ENCODE peak calls at places on chromosomes 12 and 14, in ten cellular contexts. One of them, this sample, is unnamed. For H3K36me3 and H3K4me1, the result is how much of the 10 kb centered on the place peaks cover.

GRCh38 chr14:91303091-91303923 is 58.8 kb upstream of the GPR68 start:
- DNase-seq in uterus: peak
- DNase-seq in breast epithelium: no peak
- DNase-seq in ovary: no peak
- DNase-seq in neuronal stem cell: peak
- DNase-seq in mesenchymal stem cell: no peak
- DNase-seq in body of pancreas: no peak
- DNase-seq in adipocyte: no peak
- DNase-seq in tibial nerve: no peak
- DNase-seq in right atrium auricular region: no peak
- DNase-seq in this sample: no peak

GRCh38 chr12:54292083-54292930 is 8.5 kb downstream of the NFE2 start:
- DNase-seq in uterus: no peak
- DNase-seq in breast epithelium: no peak
- DNase-seq in ovary: no peak
- DNase-seq in neuronal stem cell: no peak
- DNase-seq in mesenchymal stem cell: no peak
- DNase-seq in body of pancreas: no peak
- DNase-seq in adipocyte: no peak
- DNase-seq in tibial nerve: no peak
- DNase-seq in right atrium auricular region: no peak
- DNase-seq in this sample: no peak

GRCh38 chr14:92352158-92352985 is 29.4 kb downstream of the SLC24A4 start:
- DNase-seq in uterus: no peak
- DNase-seq in breast epithelium: no peak
- DNase-seq in ovary: no peak
- DNase-seq in neuronal stem cell: peak
- DNase-seq in mesenchymal stem cell: no peak
- DNase-seq in body of pancreas: no peak
- DNase-seq in adipocyte: no peak
- DNase-seq in tibial nerve: no peak
- DNase-seq in right atrium auricular region: no peak
- DNase-seq in this sample: no peak

GRCh38 chr14:74658535-74659130 is 46.6 kb upstream of the LTBP2 start:
- DNase-seq in uterus: no peak
- DNase-seq in breast epithelium: no peak
- DNase-seq in ovary: no peak
- DNase-seq in neuronal stem cell: no peak
- DNase-seq in mesenchymal stem cell: no peak
- DNase-seq in body of pancreas: no peak
- DNase-seq in adipocyte: peak
- DNase-seq in tibial nerve: no peak
- DNase-seq in right atrium auricular region: no peak
- DNase-seq in this sample: no peak

GRCh38 chr12:109772622-109773321 is 59.1 kb downstream of the FAM222A start:
- DNase-seq in uterus: no peak
- DNase-seq in breast epithelium: no peak
- DNase-seq in ovary: peak
- DNase-seq in neuronal stem cell: no peak
- DNase-seq in mesenchymal stem cell: no peak
- DNase-seq in body of pancreas: no peak
- DNase-seq in adipocyte: no peak
- DNase-seq in tibial nerve: no peak
- DNase-seq in right atrium auricular region: no peak
- DNase-seq in this sample: no peak

GRCh38 chr12:12608557-12608957 is 3.1 kb upstream of the CREBL2 start:
- DNase-seq in uterus: no peak
- DNase-seq in breast epithelium: no peak
- DNase-seq in ovary: no peak
- DNase-seq in neuronal stem cell: no peak
- DNase-seq in mesenchymal stem cell: no peak
- DNase-seq in body of pancreas: no peak
- DNase-seq in adipocyte: no peak
- DNase-seq in tibial nerve: no peak
- DNase-seq in right atrium auricular region: no peak
- DNase-seq in this sample: no peak

GRCh38 chr12:44223736-44224135 is 387.9 kb downstream of the TMEM117 start:
- DNase-seq in uterus: no peak
- DNase-seq in breast epithelium: no peak
- DNase-seq in ovary: no peak
- DNase-seq in neuronal stem cell: no peak
- DNase-seq in mesenchymal stem cell: no peak
- DNase-seq in body of pancreas: no peak
- DNase-seq in adipocyte: no peak
- DNase-seq in tibial nerve: no peak
- DNase-seq in right atrium auricular region: no peak
- DNase-seq in this sample: no peak

GRCh38 chr12:30822385-30823139 is 67.8 kb upstream of the CAPRIN2 start:
- DNase-seq in uterus: peak
- DNase-seq in breast epithelium: peak
- DNase-seq in ovary: peak
- DNase-seq in neuronal stem cell: peak
- DNase-seq in mesenchymal stem cell: peak
- DNase-seq in body of pancreas: peak
- DNase-seq in adipocyte: peak
- DNase-seq in tibial nerve: peak
- DNase-seq in right atrium auricular region: peak
- DNase-seq in this sample: peak

GRCh38 chr12:59672273-59672672 is 76.4 kb downstream of the SLC16A7 start:
- DNase-seq in uterus: no peak
- DNase-seq in breast epithelium: no peak
- DNase-seq in ovary: no peak
- DNase-seq in neuronal stem cell: no peak
- DNase-seq in mesenchymal stem cell: no peak
- DNase-seq in body of pancreas: no peak
- DNase-seq in adipocyte: no peak
- DNase-seq in tibial nerve: no peak
- DNase-seq in right atrium auricular region: no peak
- DNase-seq in this sample: no peak

GRCh38 chr14:32450919-32451675 is 122.0 kb downstream of the AKAP6 start:
- DNase-seq in uterus: no peak
- DNase-seq in breast epithelium: no peak
- DNase-seq in ovary: no peak
- DNase-seq in neuronal stem cell: no peak
- DNase-seq in mesenchymal stem cell: peak
- DNase-seq in body of pancreas: no peak
- DNase-seq in adipocyte: peak
- DNase-seq in tibial nerve: no peak
- DNase-seq in right atrium auricular region: no peak
- DNase-seq in this sample: no peak

GRCh38 chr12:109500406-109501185 is 23.2 kb downstream of the UBE3B start:
- DNase-seq in uterus: no peak
- DNase-seq in breast epithelium: no peak
- DNase-seq in ovary: no peak
- DNase-seq in neuronal stem cell: no peak
- DNase-seq in mesenchymal stem cell: no peak
- DNase-seq in body of pancreas: no peak
- DNase-seq in adipocyte: no peak
- DNase-seq in tibial nerve: no peak
- DNase-seq in right atrium auricular region: no peak
- DNase-seq in this sample: no peak

GRCh38 chr12:22974865-22975264 is 349.9 kb downstream of the ETNK1 start:
- DNase-seq in uterus: no peak
- DNase-seq in breast epithelium: no peak
- DNase-seq in ovary: no peak
- DNase-seq in neuronal stem cell: no peak
- DNase-seq in mesenchymal stem cell: peak
- DNase-seq in body of pancreas: no peak
- DNase-seq in adipocyte: peak
- DNase-seq in tibial nerve: no peak
- DNase-seq in right atrium auricular region: no peak
- DNase-seq in this sample: no peak

GRCh38 chr12:28507055-28507454 is 316.8 kb downstream of the CCDC91 start:
- DNase-seq in uterus: no peak
- DNase-seq in breast epithelium: no peak
- DNase-seq in ovary: no peak
- DNase-seq in neuronal stem cell: no peak
- DNase-seq in mesenchymal stem cell: no peak
- DNase-seq in body of pancreas: no peak
- DNase-seq in adipocyte: peak
- DNase-seq in tibial nerve: no peak
- DNase-seq in right atrium auricular region: no peak
- DNase-seq in this sample: peak

GRCh38 chr14:103404920-103405319 is 19.7 kb downstream of the MARK3 start:
- DNase-seq in uterus: peak
- DNase-seq in breast epithelium: no peak
- DNase-seq in ovary: peak
- DNase-seq in neuronal stem cell: no peak
- DNase-seq in mesenchymal stem cell: no peak
- DNase-seq in body of pancreas: peak
- DNase-seq in adipocyte: no peak
- DNase-seq in tibial nerve: no peak
- DNase-seq in right atrium auricular region: no peak
- DNase-seq in this sample: no peak

GRCh38 chr12:110269622-110270124 is 11.4 kb upstream of the ATP2A2 start:
- DNase-seq in uterus: peak
- DNase-seq in breast epithelium: no peak
- DNase-seq in ovary: no peak
- DNase-seq in neuronal stem cell: no peak
- DNase-seq in mesenchymal stem cell: peak
- DNase-seq in body of pancreas: no peak
- DNase-seq in adipocyte: peak
- DNase-seq in tibial nerve: no peak
- DNase-seq in right atrium auricular region: no peak
- DNase-seq in this sample: peak

GRCh38 chr12:34401659-34402227 is 379.4 kb downstream of the ALG10 start:
- DNase-seq in uterus: peak
- DNase-seq in breast epithelium: peak
- DNase-seq in ovary: no peak
- DNase-seq in neuronal stem cell: no peak
- DNase-seq in mesenchymal stem cell: no peak
- DNase-seq in body of pancreas: no peak
- DNase-seq in adipocyte: no peak
- DNase-seq in tibial nerve: no peak
- DNase-seq in right atrium auricular region: peak
- DNase-seq in this sample: no peak

GRCh38 chr12:3043406-3043805 is 33.8 kb upstream of the TSPAN9 start:
- DNase-seq in uterus: no peak
- DNase-seq in breast epithelium: no peak
- DNase-seq in ovary: no peak
- DNase-seq in neuronal stem cell: no peak
- DNase-seq in mesenchymal stem cell: no peak
- DNase-seq in body of pancreas: no peak
- DNase-seq in adipocyte: no peak
- DNase-seq in tibial nerve: no peak
- DNase-seq in right atrium auricular region: no peak
- DNase-seq in this sample: no peak

GRCh38 chr14:69077841-69078240 is 75.1 kb downstream of the DCAF5 start:
- DNase-seq in uterus: no peak
- DNase-seq in breast epithelium: no peak
- DNase-seq in ovary: no peak
- DNase-seq in neuronal stem cell: no peak
- DNase-seq in mesenchymal stem cell: peak
- DNase-seq in body of pancreas: peak
- DNase-seq in adipocyte: peak
- DNase-seq in tibial nerve: no peak
- DNase-seq in right atrium auricular region: no peak
- DNase-seq in this sample: peak
- H3K36me3 ChIP-seq in uterus: under half
- H3K36me3 ChIP-seq in breast epithelium: under half
- H3K36me3 ChIP-seq in ovary: under half
- H3K36me3 ChIP-seq in neuronal stem cell: under half
- H3K36me3 ChIP-seq in mesenchymal stem cell: under half
- H3K36me3 ChIP-seq in body of pancreas: under half
- H3K36me3 ChIP-seq in adipocyte: under half
- H3K36me3 ChIP-seq in tibial nerve: under half
- H3K36me3 ChIP-seq in right atrium auricular region: under half
- H3K36me3 ChIP-seq in this sample: under half

GRCh38 chr12:76219806-76220205 is 128.4 kb downstream of the BBS10 start:
- DNase-seq in uterus: no peak
- DNase-seq in breast epithelium: no peak
- DNase-seq in ovary: no peak
- DNase-seq in neuronal stem cell: no peak
- DNase-seq in mesenchymal stem cell: no peak
- DNase-seq in body of pancreas: no peak
- DNase-seq in adipocyte: no peak
- DNase-seq in tibial nerve: no peak
- DNase-seq in right atrium auricular region: no peak
- DNase-seq in this sample: no peak
- H3K4me1 ChIP-seq in uterus: under half
- H3K4me1 ChIP-seq in breast epithelium: under half
- H3K4me1 ChIP-seq in ovary: under half
- H3K4me1 ChIP-seq in neuronal stem cell: under half
- H3K4me1 ChIP-seq in mesenchymal stem cell: under half
- H3K4me1 ChIP-seq in body of pancreas: under half
- H3K4me1 ChIP-seq in adipocyte: under half
- H3K4me1 ChIP-seq in tibial nerve: under half
- H3K4me1 ChIP-seq in right atrium auricular region: under half
- H3K4me1 ChIP-seq in this sample: under half

GRCh38 chr14:55157080-55157479 is 28.0 kb downstream of the LGALS3 start:
- DNase-seq in uterus: no peak
- DNase-seq in breast epithelium: no peak
- DNase-seq in ovary: no peak
- DNase-seq in neuronal stem cell: no peak
- DNase-seq in mesenchymal stem cell: no peak
- DNase-seq in body of pancreas: no peak
- DNase-seq in adipocyte: no peak
- DNase-seq in tibial nerve: no peak
- DNase-seq in right atrium auricular region: no peak
- DNase-seq in this sample: no peak
- H3K36me3 ChIP-seq in uterus: under half
- H3K36me3 ChIP-seq in breast epithelium: under half
- H3K36me3 ChIP-seq in ovary: under half
- H3K36me3 ChIP-seq in neuronal stem cell: under half
- H3K36me3 ChIP-seq in mesenchymal stem cell: under half
- H3K36me3 ChIP-seq in body of pancreas: under half
- H3K36me3 ChIP-seq in adipocyte: under half
- H3K36me3 ChIP-seq in tibial nerve: under half
- H3K36me3 ChIP-seq in right atrium auricular region: under half
- H3K36me3 ChIP-seq in this sample: half or more

GRCh38 chr12:122977655-122978392 is 2.7 kb upstream of the ARL6IP4 start:
- DNase-seq in uterus: no peak
- DNase-seq in breast epithelium: no peak
- DNase-seq in ovary: no peak
- DNase-seq in neuronal stem cell: no peak
- DNase-seq in mesenchymal stem cell: no peak
- DNase-seq in body of pancreas: no peak
- DNase-seq in adipocyte: no peak
- DNase-seq in tibial nerve: no peak
- DNase-seq in right atrium auricular region: no peak
- DNase-seq in this sample: no peak

GRCh38 chr12:122978507-122978955 is 1.9 kb upstream of the ARL6IP4 start:
- DNase-seq in uterus: no peak
- DNase-seq in breast epithelium: no peak
- DNase-seq in ovary: no peak
- DNase-seq in neuronal stem cell: no peak
- DNase-seq in mesenchymal stem cell: no peak
- DNase-seq in body of pancreas: no peak
- DNase-seq in adipocyte: no peak
- DNase-seq in tibial nerve: no peak
- DNase-seq in right atrium auricular region: no peak
- DNase-seq in this sample: no peak

GRCh38 chr12:122976648-122976975 is 1.6 kb downstream of the OGFOD2 start:
- DNase-seq in uterus: no peak
- DNase-seq in breast epithelium: no peak
- DNase-seq in ovary: peak
- DNase-seq in neuronal stem cell: no peak
- DNase-seq in mesenchymal stem cell: no peak
- DNase-seq in body of pancreas: no peak
- DNase-seq in adipocyte: no peak
- DNase-seq in tibial nerve: no peak
- DNase-seq in right atrium auricular region: no peak
- DNase-seq in this sample: no peak

GRCh38 chr12:122975790-122976647 is 975 bp downstream of the OGFOD2 start:
- DNase-seq in uterus: no peak
- DNase-seq in breast epithelium: no peak
- DNase-seq in ovary: no peak
- DNase-seq in neuronal stem cell: no peak
- DNase-seq in mesenchymal stem cell: peak
- DNase-seq in body of pancreas: no peak
- DNase-seq in adipocyte: peak
- DNase-seq in tibial nerve: no peak
- DNase-seq in right atrium auricular region: no peak
- DNase-seq in this sample: no peak

GRCh38 chr12:122977153-122977552 is 2.1 kb downstream of the OGFOD2 start:
- DNase-seq in uterus: no peak
- DNase-seq in breast epithelium: no peak
- DNase-seq in ovary: no peak
- DNase-seq in neuronal stem cell: no peak
- DNase-seq in mesenchymal stem cell: no peak
- DNase-seq in body of pancreas: no peak
- DNase-seq in adipocyte: no peak
- DNase-seq in tibial nerve: no peak
- DNase-seq in right atrium auricular region: no peak
- DNase-seq in this sample: no peak
- H3K4me1 ChIP-seq in uterus: under half
- H3K4me1 ChIP-seq in breast epithelium: under half
- H3K4me1 ChIP-seq in ovary: under half
- H3K4me1 ChIP-seq in neuronal stem cell: under half
- H3K4me1 ChIP-seq in mesenchymal stem cell: under half
- H3K4me1 ChIP-seq in body of pancreas: half or more
- H3K4me1 ChIP-seq in adipocyte: under half
- H3K4me1 ChIP-seq in tibial nerve: under half
- H3K4me1 ChIP-seq in right atrium auricular region: half or more
- H3K4me1 ChIP-seq in this sample: under half